ENCODE peak calls at places on chromosome 2, in eight cellular contexts. U, E, V, C, R, G, D and M are unnamed samples.

GRCh38 chr2:178426388-178426787 is 24.6 kb downstream of the PRKRA start:
- DNase-seq in U (no peak), E (no peak), V (no peak), C (no peak), R (no peak), G (no peak), D (no peak), M (no peak)

GRCh38 chr2:119873350-119874013 is 113.8 kb downstream of the PTPN4 start:
- DNase-seq in U (no peak), E (no peak), V (no peak), C (no peak), R (no peak), G (no peak), D (no peak), M (no peak)

GRCh38 chr2:19611491-19612332 is 253.3 kb upstream of the OSR1 start:
- DNase-seq in U (peak), E (no peak), V (no peak), C (peak), R (no peak), G (no peak), D (peak), M (peak)

GRCh38 chr2:54880428-54880827 is 157.0 kb downstream of the EML6 start:
- DNase-seq in U (no peak), E (no peak), V (no peak), C (no peak), R (no peak), G (no peak), D (no peak), M (no peak)

GRCh38 chr2:24466871-24467870 is 23.9 kb upstream of the NCOA1 start:
- DNase-seq in U (no peak), E (no peak), V (no peak), C (no peak), R (no peak), G (no peak), D (no peak), M (no peak)

GRCh38 chr2:46859482-46859881 is 56.1 kb downstream of the MCFD2 start:
- DNase-seq in U (no peak), E (no peak), V (no peak), C (no peak), R (no peak), G (no peak), D (no peak), M (no peak)

GRCh38 chr2:134866498-134867099 is 28.2 kb downstream of the ACMSD start:
- DNase-seq in U (no peak), E (no peak), V (no peak), C (no peak), R (no peak), G (no peak), D (no peak), M (peak)

GRCh38 chr2:134002391-134002790 is 251.5 kb upstream of the MGAT5 start:
- DNase-seq in U (no peak), E (no peak), V (no peak), C (no peak), R (no peak), G (no peak), D (peak), M (no peak)

GRCh38 chr2:163774862-163775261 is 39.1 kb upstream of the FIGN start:
- DNase-seq in U (peak), E (no peak), V (no peak), C (peak), R (no peak), G (no peak), D (no peak), M (peak)

GRCh38 chr2:182980115-182980514 is 58.1 kb downstream of the NCKAP1 start:
- DNase-seq in U (peak), E (no peak), V (no peak), C (peak), R (peak), G (peak), D (peak), M (peak)

GRCh38 chr2:20557226-20557625 is 93.7 kb downstream of the HS1BP3 start:
- DNase-seq in U (no peak), E (no peak), V (no peak), C (no peak), R (no peak), G (no peak), D (no peak), M (no peak)

GRCh38 chr2:54629914-54630609 is 93.4 kb upstream of the EML6 start:
- DNase-seq in U (peak), E (no peak), V (no peak), C (peak), R (no peak), G (no peak), D (no peak), M (peak)

GRCh38 chr2:85668009-85668856 is at the start of gene SFTPB:
- DNase-seq in U (no peak), E (no peak), V (no peak), C (no peak), R (no peak), G (peak), D (no peak), M (no peak)

GRCh38 chr2:150146879-150147278 is 340.6 kb downstream of the RND3 start:
- DNase-seq in U (no peak), E (no peak), V (no peak), C (no peak), R (no peak), G (no peak), D (no peak), M (no peak)

GRCh38 chr2:199488772-199489400 is 31.1 kb upstream of the SATB2 start:
- DNase-seq in U (peak), E (no peak), V (peak), C (peak), R (peak), G (peak), D (peak), M (peak)

GRCh38 chr2:61016392-61017002 is 1.0 kb upstream of the PEX13 start:
- DNase-seq in U (no peak), E (no peak), V (no peak), C (no peak), R (peak), G (no peak), D (peak), M (no peak)

GRCh38 chr2:149597050-149598013 is 9.8 kb upstream of the MMADHC start:
- DNase-seq in U (peak), E (peak), V (peak), C (peak), R (peak), G (peak), D (peak), M (peak)

GRCh38 chr2:44938287-44939073 is 3.0 kb upstream of the SIX3 start:
- DNase-seq in U (no peak), E (no peak), V (no peak), C (no peak), R (no peak), G (no peak), D (peak), M (no peak)

GRCh38 chr2:227106845-227107759 is 56.9 kb downstream of the COL4A4 start:
- DNase-seq in U (peak), E (no peak), V (peak), C (peak), R (peak), G (peak), D (peak), M (peak)

GRCh38 chr2:241584446-241584845 is 25.9 kb downstream of the BOK start:
- DNase-seq in U (peak), E (no peak), V (no peak), C (no peak), R (no peak), G (no peak), D (peak), M (peak)